ENCODE peak calls at places on chromosomes 3 and 15, in five cellular contexts. R is stimulated activated CD4-positive, alpha-beta T cell treated with anti-CD3 and anti-CD28 coated beads, Interleukin-2, amount 100 ng/mL, for 24 hours; O is DMS 273 treated with DMSO at 0.1 percent for 48 hours; Q is NCI-H1694; X is left ventricle myocardium inferior. M is an unnamed sample.

GRCh38 chr3:100776736-100777135 is 67.4 kb downstream of the TFG start:
- DNase-seq in R (no peak), O (no peak), Q (no peak), X (no peak), M (no peak)

GRCh38 chr15:99614749-99615288 is 49.0 kb downstream of the MEF2A start:
- DNase-seq in R (no peak), O (no peak), Q (no peak), X (no peak), M (no peak)

GRCh38 chr15:92393287-92393993 is at the start of gene ST8SIA2:
- DNase-seq in R (no peak), O (no peak), Q (no peak), X (peak; percentile 32), M (no peak)

GRCh38 chr3:73498764-73499622 is 125.7 kb downstream of the PDZRN3 start:
- DNase-seq in R (no peak), O (no peak), Q (no peak), X (peak; percentile 26), M (no peak)

GRCh38 chr3:61821823-61822251 is 260.5 kb downstream of the PTPRG start:
- DNase-seq in R (no peak), O (no peak), Q (no peak), X (no peak), M (peak; percentile 73)

GRCh38 chr3:127857270-127857801 is 35.0 kb upstream of the MGLL start:
- DNase-seq in R (no peak), O (no peak), Q (no peak), X (no peak), M (no peak)

GRCh38 chr3:172106037-172106559 is 66.7 kb downstream of the FNDC3B start:
- DNase-seq in R (no peak), O (no peak), Q (no peak), X (no peak), M (no peak)

GRCh38 chr3:99925584-99925983 is 107.9 kb downstream of the CMSS1 start:
- DNase-seq in R (no peak), O (peak; percentile 37), Q (no peak), X (peak; percentile 41), M (peak; percentile 79)

GRCh38 chr15:70314018-70314354 is 216.3 kb upstream of the TLE3 start:
- DNase-seq in R (no peak), O (no peak), Q (no peak), X (no peak), M (no peak)

GRCh38 chr15:26686547-26687187 is 86.2 kb downstream of the GABRB3 start:
- DNase-seq in R (no peak), O (no peak), Q (no peak), X (no peak), M (no peak)

GRCh38 chr3:30597131-30597768 is 9.2 kb upstream of the TGFBR2 start:
- DNase-seq in R (no peak), O (no peak), Q (no peak), X (no peak), M (no peak)

GRCh38 chr15:72534522-72534921 is 60.4 kb downstream of the ARIH1 start:
- DNase-seq in R (no peak), O (no peak), Q (no peak), X (no peak), M (no peak)

GRCh38 chr15:78811825-78812183 is 540 bp upstream of the ADAMTS7 start:
- DNase-seq in R (no peak), O (no peak), Q (no peak), X (peak; percentile 34), M (no peak)

GRCh38 chr15:58755350-58755749 is 5.8 kb upstream of the ADAM10 start:
- DNase-seq in R (no peak), O (no peak), Q (no peak), X (no peak), M (no peak)

GRCh38 chr15:89667706-89667960 is 11.5 kb downstream of the PLIN1 start:
- DNase-seq in R (no peak), O (no peak), Q (no peak), X (no peak), M (no peak)

GRCh38 chr3:159964166-159964973 is 24.3 kb upstream of the IL12A start:
- DNase-seq in R (no peak), O (no peak), Q (no peak), X (no peak), M (no peak)

GRCh38 chr15:20344601-20345400 is 196.8 kb downstream of the GOLGA6L6 start:
- DNase-seq in R (peak; percentile 20), O (no peak), Q (no peak), X (no peak), M (peak; percentile 63)

GRCh38 chr15:82805994-82806406 is at the start of gene FSD2:
- DNase-seq in R (no peak), O (no peak), Q (no peak), X (peak; percentile 51), M (no peak)

GRCh38 chr3:99532246-99532645 is 106.1 kb upstream of the COL8A1 start:
- DNase-seq in R (no peak), O (no peak), Q (peak; percentile 9), X (no peak), M (no peak)

GRCh38 chr3:156826896-156827882 is 1.0 kb downstream of the LEKR1 start:
- DNase-seq in R (no peak), O (no peak), Q (no peak), X (no peak), M (no peak)

GRCh38 chr3:126551066-126551838 is 7.5 kb downstream of the C3orf22 start:
- DNase-seq in R (peak; percentile 9), O (no peak), Q (no peak), X (no peak), M (peak; percentile 56)

GRCh38 chr3:136545664-136546266 is 206.4 kb downstream of the STAG1 start:
- DNase-seq in R (no peak), O (no peak), Q (no peak), X (no peak), M (no peak)

GRCh38 chr15:33679065-33679464 is 289.2 kb upstream of the CHRM5 start:
- DNase-seq in R (no peak), O (no peak), Q (no peak), X (no peak), M (no peak)

GRCh38 chr3:101926594-101927105 is 77.3 kb downstream of the NFKBIZ start:
- DNase-seq in R (no peak), O (no peak), Q (no peak), X (no peak), M (no peak)

GRCh38 chr15:91572110-91572509 is 281.4 kb upstream of the SLCO3A1 start:
- DNase-seq in R (no peak), O (peak; percentile 26), Q (no peak), X (no peak), M (no peak)

GRCh38 chr3:131075632-131076328 is 49.1 kb downstream of the NEK11 start:
- DNase-seq in R (no peak), O (no peak), Q (no peak), X (no peak), M (no peak)

GRCh38 chr15:27382296-27382695 is 411.3 kb downstream of the GABRG3 start:
- DNase-seq in R (no peak), O (peak; percentile 72), Q (peak; percentile 45), X (no peak), M (no peak)

GRCh38 chr15:59549826-59550225 is 61.8 kb upstream of the GCNT3 start:
- DNase-seq in R (no peak), O (no peak), Q (no peak), X (no peak), M (no peak)